ENCODE peak calls at places on chromosomes 2 and 18, in five cellular contexts. P, R, S, C and D are unnamed samples.

GRCh38 chr2:24457730-24458129 is 33.3 kb upstream of the NCOA1 start:
- DNase-seq in R (no peak), S (no peak), C (no peak), P (no peak), D (no peak)

GRCh38 chr2:209600257-209601180 is 171.1 kb upstream of the UNC80 start:
- DNase-seq in R (no peak), P (no peak), C (peak; percentile 6), S (no peak), D (no peak)

GRCh38 chr18:8212893-8213805 is 396.1 kb upstream of the RAB12 start:
- DNase-seq in C (no peak), P (no peak), R (no peak), S (no peak), D (no peak)

GRCh38 chr18:77080283-77080682 is 52.3 kb downstream of the MBP start:
- DNase-seq in P (no peak), R (no peak), S (no peak), C (no peak), D (no peak)

GRCh38 chr2:218849721-218850120 is 9.9 kb upstream of the WNT6 start:
- DNase-seq in R (no peak), P (no peak), S (no peak), C (no peak), D (no peak)

GRCh38 chr2:73104933-73105332 is 7.8 kb downstream of the RAB11FIP5 start:
- DNase-seq in S (no peak), C (no peak), P (no peak), R (no peak), D (no peak)

GRCh38 chr18:79786304-79786703 is 11.4 kb upstream of the KCNG2 start:
- DNase-seq in P (peak; percentile 50), R (no peak), C (no peak), S (no peak), D (peak; percentile 12)

GRCh38 chr2:234919711-234920110 is 32.1 kb upstream of the SH3BP4 start:
- DNase-seq in R (no peak), C (no peak), S (no peak), P (no peak), D (no peak)

GRCh38 chr2:159571540-159572260 is 44.6 kb downstream of the BAZ2B start:
- DNase-seq in R (no peak), S (no peak), C (no peak), P (no peak), D (no peak)

GRCh38 chr18:44859751-44860458 is 179.2 kb downstream of the SETBP1 start:
- DNase-seq in C (no peak), S (no peak), R (no peak), P (no peak), D (no peak)

GRCh38 chr2:107362973-107363372 is 463.7 kb upstream of the RGPD4 start:
- DNase-seq in S (no peak), P (no peak), R (no peak), C (no peak), D (no peak)

GRCh38 chr18:21826196-21826595 is 85.6 kb downstream of the MIB1 start:
- DNase-seq in P (no peak), R (no peak), S (no peak), C (peak; percentile 47), D (no peak)

GRCh38 chr2:227134591-227134990 is 29.4 kb downstream of the COL4A4 start:
- DNase-seq in S (no peak), C (no peak), R (no peak), P (no peak), D (no peak)

GRCh38 chr2:26380281-26380680 is 21.4 kb upstream of the DRC1 start:
- DNase-seq in P (no peak), S (no peak), R (no peak), C (no peak), D (no peak)

GRCh38 chr2:26382534-26382933 is 19.2 kb upstream of the DRC1 start:
- DNase-seq in P (no peak), R (no peak), C (no peak), S (no peak), D (no peak)

GRCh38 chr2:26376799-26377198 is 24.9 kb upstream of the DRC1 start:
- DNase-seq in C (no peak), S (no peak), R (no peak), P (no peak), D (no peak)
- H3K27ac ChIP-seq in C (no peak overlapping the region), S (no peak overlapping the region), R (no peak overlapping the region), P (no peak overlapping the region), D (no peak overlapping the region)

GRCh38 chr2:238865744-238866355 is 18.0 kb downstream of the TWIST2 start:
- DNase-seq in C (no peak), S (no peak), P (peak; percentile 51), R (no peak), D (peak; percentile 48)

GRCh38 chr2:238869293-238870124 is 21.6 kb downstream of the TWIST2 start:
- DNase-seq in C (no peak), R (no peak), S (no peak), P (peak; percentile 18), D (no peak)

GRCh38 chr2:238866656-238867277 is 18.9 kb downstream of the TWIST2 start:
- DNase-seq in C (no peak), R (no peak), S (no peak), P (peak; percentile 53), D (no peak)

GRCh38 chr2:238868616-238869292 is 20.9 kb downstream of the TWIST2 start:
- DNase-seq in C (no peak), S (no peak), P (peak; percentile 67), R (no peak), D (peak; percentile 79)

GRCh38 chr2:238868067-238868524 is 20.2 kb downstream of the TWIST2 start:
- DNase-seq in C (no peak), P (peak; percentile 68), S (no peak), R (no peak), D (no peak)
- H3K4me1 ChIP-seq in C (no peaks in the 10 kb centered on the region), P (no peaks in the 10 kb centered on the region), S (peaks cover 6% of the 10 kb centered on the region), R (no peaks in the 10 kb centered on the region), D (peaks cover 20% of the 10 kb centered on the region)

DNA sequence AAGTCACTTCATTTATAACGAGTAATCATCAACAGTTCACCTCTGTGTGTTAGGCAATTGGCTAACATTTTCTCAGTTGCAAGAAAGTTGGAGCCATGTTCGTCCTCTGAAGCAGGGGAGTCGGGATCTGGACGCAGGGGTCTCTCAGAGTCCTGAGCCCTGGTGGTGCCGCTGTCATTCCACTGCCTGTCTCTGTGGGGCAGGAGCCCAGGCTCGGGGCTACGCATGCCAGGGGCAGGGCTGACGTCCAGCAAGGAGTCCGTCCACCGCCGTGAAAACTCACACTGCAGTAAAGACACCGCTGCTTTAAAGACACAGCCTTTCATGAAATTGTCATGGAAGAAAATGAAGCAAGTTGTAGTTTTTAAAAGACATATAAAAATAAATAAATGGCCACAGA is 571.1 kb upstream of the SOX11 start:
- DNase-seq in R (no peak), P (no peak), S (no peak), C (peak; percentile 52), D (no peak)
- H3K9me3 ChIP-seq in R (no peaks in the 10 kb centered on the region), P (no peaks in the 10 kb centered on the region), S (no peaks in the 10 kb centered on the region), C (no peaks in the 10 kb centered on the region), D (no peaks in the 10 kb centered on the region)

GRCh38 chr2:15146960-15147359 is 414.2 kb downstream of the NBAS start:
- DNase-seq in P (no peak), S (no peak), R (no peak), C (no peak), D (no peak)
- H3K27ac ChIP-seq in P (no peak overlapping the region), S (no peak overlapping the region), R (no peak overlapping the region), C (no peak overlapping the region), D (no peak overlapping the region)

DNA sequence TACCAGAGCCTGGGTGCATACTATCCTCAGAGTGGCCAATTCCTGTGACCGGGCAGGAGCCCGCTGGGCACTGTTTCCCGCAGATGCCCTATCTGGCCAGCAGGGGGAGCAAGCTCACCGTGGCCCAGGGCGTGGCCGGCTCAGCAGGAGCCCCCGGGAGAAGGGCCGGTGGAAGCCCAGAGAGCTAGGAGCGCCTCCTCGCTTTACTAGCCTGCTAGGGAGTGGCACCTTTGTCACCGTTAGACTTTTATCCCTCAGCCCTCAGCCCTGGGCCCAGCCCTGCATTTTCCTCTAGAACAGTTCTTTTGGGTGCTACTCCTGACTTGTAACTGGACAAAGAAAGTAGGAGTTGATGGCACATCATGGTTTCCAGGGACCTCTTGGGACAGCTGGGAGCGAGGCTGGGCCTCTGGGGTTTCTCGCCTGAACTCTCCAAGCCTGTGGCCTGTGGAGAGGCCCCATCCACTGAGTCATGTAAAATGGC is 24.0 kb downstream of the TMEM177 start:
- DNase-seq in P (peak; percentile 93), S (peak; percentile 64), C (peak; percentile 78), R (peak; percentile 72), D (peak; percentile 93)
- H3K4me1 ChIP-seq in P (peaks cover 9% of the 10 kb centered on the region), S (peaks cover 3% of the 10 kb centered on the region), C (no peaks in the 10 kb centered on the region), R (no peaks in the 10 kb centered on the region), D (no peaks in the 10 kb centered on the region)

GRCh38 chr18:43819397-43819796 is 542.1 kb upstream of the SYT4 start:
- DNase-seq in P (no peak), C (no peak), S (no peak), R (no peak), D (no peak)
- H3K9me3 ChIP-seq in P (peaks cover 10% of the 10 kb centered on the region), C (no peaks in the 10 kb centered on the region), S (no peaks in the 10 kb centered on the region), R (no peaks in the 10 kb centered on the region), D (peaks cover 5% of the 10 kb centered on the region)